ENCODE peak calls at places on chromosome 14, in seven cellular contexts. L, M, R, H, Y, T and D are unnamed samples.
A peak's percentile ranks its signal among the peaks of the same experiment; 100 is the strongest.

GRCh38 chr14:101554991-101555668 is 6.2 kb upstream of the DIO3 start:
- DNase-seq in L (no peak), T (no peak), M (peak; percentile 30), Y (no peak), H (no peak), R (no peak), D (no peak)

GRCh38 chr14:80047761-80048160 is 163.5 kb downstream of the DIO2 start:
- DNase-seq in T (no peak), L (no peak), M (no peak), R (no peak), H (no peak), Y (no peak), D (no peak)

GRCh38 chr14:68772761-68773381 is 20.0 kb downstream of the ZFP36L1 start:
- DNase-seq in Y (no peak), T (no peak), R (no peak), H (no peak), M (no peak), L (no peak), D (no peak)

GRCh38 chr14:80602931-80603330 is 338.6 kb downstream of the CEP128 start:
- DNase-seq in L (no peak), M (no peak), H (no peak), R (no peak), T (no peak), Y (no peak), D (no peak)

GRCh38 chr14:77130386-77130785 is 11.2 kb downstream of the ZDHHC22 start:
- DNase-seq in T (no peak), R (no peak), L (no peak), M (no peak), Y (no peak), H (no peak), D (no peak)

GRCh38 chr14:67311868-67312267 is 47.7 kb downstream of the ATP6V1D start:
- DNase-seq in H (no peak), L (no peak), R (peak; percentile 16), M (no peak), T (no peak), Y (no peak), D (no peak)

GRCh38 chr14:104383931-104384775 is 195.4 kb upstream of the C14orf180 start:
- DNase-seq in T (no peak), L (no peak), M (peak; percentile 44), Y (no peak), H (peak; percentile 37), R (no peak), D (no peak)

GRCh38 chr14:93219103-93219726 is 12.2 kb downstream of the UBR7 start:
- DNase-seq in Y (no peak), H (peak; percentile 5), M (no peak), T (peak; percentile 88), R (peak; percentile 48), L (no peak), D (peak; percentile 69)

GRCh38 chr14:104697892-104698583 is 8.6 kb downstream of the INF2 start:
- DNase-seq in R (no peak), M (no peak), T (no peak), L (no peak), H (no peak), Y (no peak), D (no peak)

GRCh38 chr14:51846631-51847488 is 13.6 kb upstream of the GNG2 start:
- DNase-seq in M (peak; percentile 56), Y (peak; percentile 56), L (peak; percentile 86), H (peak; percentile 87), R (peak; percentile 26), T (peak; percentile 93), D (peak; percentile 60)

GRCh38 chr14:33412450-33412849 is 473.8 kb downstream of the NPAS3 start:
- DNase-seq in L (no peak), T (no peak), H (no peak), M (no peak), R (no peak), Y (no peak), D (no peak)

GRCh38 chr14:55071870-55072640 is 20.6 kb downstream of the MAPK1IP1L start:
- DNase-seq in Y (no peak), R (peak; percentile 95), L (no peak), H (no peak), M (no peak), T (no peak), D (peak; percentile 95)

GRCh38 chr14:100093322-100093721 is 28.1 kb downstream of the EVL start:
- DNase-seq in M (no peak), H (no peak), T (no peak), L (no peak), R (no peak), Y (no peak), D (no peak)

GRCh38 chr14:77710364-77710763 is 2.5 kb downstream of the SLIRP start:
- DNase-seq in L (no peak), H (no peak), M (no peak), T (no peak), Y (no peak), R (no peak), D (no peak)

GRCh38 chr14:90443161-90444076 is 46.6 kb downstream of the CALM1 start:
- DNase-seq in R (no peak), Y (no peak), L (no peak), T (no peak), H (no peak), M (no peak), D (no peak)

GRCh38 chr14:22174412-22174811 is 414.6 kb downstream of the DAD1 start:
- DNase-seq in R (no peak), H (no peak), L (no peak), T (no peak), Y (no peak), M (no peak), D (no peak)
- H3K4me3 ChIP-seq in R (no peak overlapping the region), H (no peak overlapping the region), L (no peak overlapping the region), T (no peak overlapping the region), Y (no peak overlapping the region), M (no peak overlapping the region), D (no peak overlapping the region)

GRCh38 chr14:61768240-61768639 is 6.0 kb downstream of the SNAPC1 start:
- DNase-seq in T (no peak), Y (no peak), H (no peak), M (no peak), L (no peak), R (no peak), D (no peak)

GRCh38 chr14:61766136-61766535 is 3.9 kb downstream of the SNAPC1 start:
- DNase-seq in R (no peak), T (no peak), H (no peak), L (no peak), Y (no peak), M (no peak), D (no peak)

GRCh38 chr14:61761959-61762786 is at the start of gene SNAPC1:
- DNase-seq in L (peak; percentile 99), H (peak; percentile 96), R (peak; percentile 94), Y (peak; percentile 97), M (peak; percentile 98), T (peak; percentile 100), D (peak; percentile 97)

GRCh38 chr14:61764342-61765122 is 2.3 kb downstream of the SNAPC1 start:
- DNase-seq in H (no peak), Y (no peak), L (no peak), R (no peak), T (no peak), M (no peak), D (no peak)

GRCh38 chr14:61765225-61765943 is 3.2 kb downstream of the SNAPC1 start:
- DNase-seq in H (no peak), R (no peak), Y (no peak), M (no peak), L (no peak), T (no peak), D (no peak)
- H3K4me3 ChIP-seq in H (no peak overlapping the region), R (peak overlapping the region; percentile 36), Y (no peak overlapping the region), M (peak overlapping the region; percentile 15), L (no peak overlapping the region), T (peak overlapping the region; percentile 79), D (peak overlapping the region; percentile 17)

GRCh38 chr14:49581209-49581960 is 4.8 kb downstream of the RPS29 start:
- DNase-seq in R (no peak), L (no peak), Y (no peak), H (no peak), T (no peak), M (no peak), D (no peak)

GRCh38 chr14:49581961-49582210 is 4.3 kb downstream of the RPS29 start:
- DNase-seq in M (no peak), R (no peak), H (no peak), L (no peak), T (no peak), Y (no peak), D (no peak)

GRCh38 chr14:49584058-49584457 is 2.1 kb downstream of the RPS29 start:
- DNase-seq in H (no peak), M (no peak), R (no peak), Y (no peak), L (no peak), T (no peak), D (no peak)

GRCh38 chr14:49582211-49582977 is 3.8 kb downstream of the RPS29 start:
- DNase-seq in M (no peak), H (no peak), L (no peak), T (no peak), Y (no peak), R (no peak), D (no peak)

GRCh38 chr14:49583629-49584028 is 2.6 kb downstream of the RPS29 start:
- DNase-seq in R (no peak), T (no peak), H (no peak), M (no peak), Y (no peak), L (no peak), D (no peak)
- H3K4me3 ChIP-seq in R (no peak overlapping the region), T (peak overlapping the region; percentile 98), H (no peak overlapping the region), M (peak overlapping the region; percentile 72), Y (no peak overlapping the region), L (no peak overlapping the region), D (no peak overlapping the region)

GRCh38 chr14:53110103-53110502 is 43.0 kb downstream of the DDHD1 start:
- DNase-seq in M (no peak), L (no peak), R (no peak), H (no peak), Y (no peak), T (no peak), D (no peak)

GRCh38 chr14:53106768-53107167 is 46.4 kb downstream of the DDHD1 start:
- DNase-seq in L (no peak), M (no peak), R (no peak), H (no peak), Y (no peak), T (no peak), D (no peak)

GRCh38 chr14:53109028-53109687 is 44.0 kb downstream of the DDHD1 start:
- DNase-seq in T (no peak), M (no peak), R (no peak), H (no peak), L (no peak), Y (no peak), D (no peak)

GRCh38 chr14:53109688-53110041 is 43.5 kb downstream of the DDHD1 start:
- DNase-seq in R (no peak), H (no peak), T (no peak), Y (no peak), M (no peak), L (no peak), D (no peak)

DNA sequence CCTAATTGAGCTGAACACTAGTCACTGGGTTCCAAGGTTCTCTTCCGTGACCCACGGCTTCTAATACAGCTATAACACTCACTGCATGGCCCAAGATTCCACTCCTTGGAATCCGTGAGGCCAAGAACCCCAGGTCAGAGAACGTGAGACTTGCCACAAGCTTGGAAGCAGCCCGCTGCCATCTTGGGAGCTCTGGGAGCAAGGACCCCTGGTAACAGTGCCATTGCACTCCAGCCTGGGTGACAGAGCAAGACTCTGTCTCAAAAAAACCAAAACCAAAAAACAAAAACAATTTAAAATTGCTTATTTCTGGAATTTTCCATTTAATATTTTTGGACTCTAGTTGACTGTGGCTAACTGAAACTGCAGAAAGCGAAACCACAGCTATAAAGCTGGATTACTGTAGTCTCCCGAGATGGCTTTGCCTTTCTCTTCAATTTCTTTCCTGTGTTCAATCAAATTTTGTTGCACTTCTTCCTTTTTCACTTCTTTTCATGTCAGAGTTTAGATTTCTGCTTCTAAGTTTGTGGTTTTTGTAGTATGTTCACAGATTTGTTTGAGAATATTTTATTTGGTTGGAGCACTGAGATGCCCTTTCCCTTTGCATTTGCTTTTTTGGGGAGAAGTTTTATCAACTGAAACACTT is 44.7 kb downstream of the DDHD1 start:
- DNase-seq in H (no peak), L (no peak), R (no peak), Y (no peak), T (no peak), M (no peak), D (no peak)
- H3K4me3 ChIP-seq in H (no peak overlapping the region), L (no peak overlapping the region), R (no peak overlapping the region), Y (no peak overlapping the region), T (no peak overlapping the region), M (peak overlapping the region; percentile 49), D (no peak overlapping the region)